ENCODE peak calls at places on chromosomes 3 and 15, in five cellular contexts. H, M, E, X and A are unnamed samples.

GRCh38 chr15:52099654-52100272 is 12.8 kb downstream of the BCL2L10 start:
- DNase-seq in H (no peak), M (no peak), E (no peak), X (no peak), A (no peak)

GRCh38 chr3:123369085-123369484 is 79.8 kb downstream of the ADCY5 start:
- DNase-seq in H (no peak), M (no peak), E (no peak), X (no peak), A (no peak)

GRCh38 chr3:55818485-55818884 is 331.4 kb upstream of the WNT5A start:
- DNase-seq in H (no peak), M (no peak), E (no peak), X (no peak), A (no peak)

GRCh38 chr3:115974940-115975339 is 351.6 kb downstream of the GAP43 start:
- DNase-seq in H (no peak), M (no peak), E (no peak), X (no peak), A (no peak)

GRCh38 chr3:117628896-117629295 is 919.3 kb downstream of the TUSC7 start:
- DNase-seq in H (no peak), M (no peak), E (no peak), X (no peak), A (peak)

GRCh38 chr3:128075516-128076464 is 23.6 kb downstream of the SEC61A1 start:
- DNase-seq in H (peak), M (peak), E (peak), X (peak), A (peak)

GRCh38 chr3:76673171-76673570 is 366.7 kb upstream of the ROBO2 start:
- DNase-seq in H (no peak), M (no peak), E (no peak), X (no peak), A (no peak)

GRCh38 chr3:187551419-187551818 is 118.8 kb downstream of the SST start:
- DNase-seq in H (no peak), M (no peak), E (peak), X (no peak), A (no peak)

GRCh38 chr3:123451186-123451585 is 2.3 kb upstream of the ADCY5 start:
- DNase-seq in H (no peak), M (no peak), E (no peak), X (no peak), A (no peak)

GRCh38 chr15:60936186-60936585 is 292.9 kb downstream of the RORA start:
- DNase-seq in H (no peak), M (no peak), E (no peak), X (no peak), A (no peak)

GRCh38 chr3:169923189-169923588 is 11.8 kb downstream of the SAMD7 start:
- DNase-seq in H (no peak), M (no peak), E (peak), X (no peak), A (peak)